ENCODE peak calls at places on chromosomes 13 and 19, in six cellular contexts. One of them, this sample, is unnamed.

GRCh38 chr19:55508120-55508519 is 19.9 kb downstream of the SSC5D start:
- DNase-seq in astrocyte of the spinal cord: no peak
- DNase-seq in ELR: no peak
- DNase-seq in NCI-H2029: no peak
- DNase-seq in AG09309: no peak
- DNase-seq in GM19239: no peak
- DNase-seq in this sample: no peak

GRCh38 chr13:40318366-40318765 is 348.1 kb downstream of the FOXO1 start:
- DNase-seq in ELR: no peak
- DNase-seq in AG09309: no peak
- DNase-seq in GM19239: no peak
- DNase-seq in NCI-H2029: peak
- DNase-seq in astrocyte of the spinal cord: no peak
- DNase-seq in this sample: no peak

GRCh38 chr13:91346848-91347211 is 657 bp upstream of the MIR17HG start:
- DNase-seq in ELR: peak
- DNase-seq in astrocyte of the spinal cord: peak
- DNase-seq in NCI-H2029: no peak
- DNase-seq in GM19239: peak
- DNase-seq in AG09309: no peak
- DNase-seq in this sample: peak

GRCh38 chr13:34156841-34157365 is 339.0 kb downstream of the RFC3 start:
- DNase-seq in AG09309: peak
- DNase-seq in NCI-H2029: peak
- DNase-seq in ELR: peak
- DNase-seq in astrocyte of the spinal cord: peak
- DNase-seq in GM19239: peak
- DNase-seq in this sample: peak

GRCh38 chr19:54137913-54138776 is 583 bp downstream of the CNOT3 start:
- DNase-seq in AG09309: no peak
- DNase-seq in GM19239: no peak
- DNase-seq in NCI-H2029: no peak
- DNase-seq in astrocyte of the spinal cord: no peak
- DNase-seq in ELR: peak
- DNase-seq in this sample: no peak

GRCh38 chr19:55241935-55242464 is 13.4 kb upstream of the TMEM86B start:
- DNase-seq in AG09309: no peak
- DNase-seq in astrocyte of the spinal cord: no peak
- DNase-seq in ELR: no peak
- DNase-seq in GM19239: no peak
- DNase-seq in NCI-H2029: no peak
- DNase-seq in this sample: no peak

GRCh38 chr13:99276706-99277105 is 18.5 kb upstream of the GPR18 start:
- DNase-seq in NCI-H2029: no peak
- DNase-seq in ELR: no peak
- DNase-seq in astrocyte of the spinal cord: no peak
- DNase-seq in AG09309: no peak
- DNase-seq in GM19239: no peak
- DNase-seq in this sample: no peak

GRCh38 chr13:45339867-45340266 is 1.1 kb downstream of the TPT1 start:
- DNase-seq in GM19239: no peak
- DNase-seq in NCI-H2029: no peak
- DNase-seq in AG09309: no peak
- DNase-seq in ELR: no peak
- DNase-seq in astrocyte of the spinal cord: no peak
- DNase-seq in this sample: no peak

GRCh38 chr13:50587122-50587521 is 256.4 kb downstream of the DLEU7 start:
- DNase-seq in ELR: no peak
- DNase-seq in GM19239: no peak
- DNase-seq in AG09309: no peak
- DNase-seq in NCI-H2029: no peak
- DNase-seq in astrocyte of the spinal cord: no peak
- DNase-seq in this sample: no peak

GRCh38 chr13:27257648-27258253 is 6.4 kb downstream of the RPL21 start:
- DNase-seq in astrocyte of the spinal cord: no peak
- DNase-seq in GM19239: no peak
- DNase-seq in NCI-H2029: no peak
- DNase-seq in ELR: peak
- DNase-seq in AG09309: no peak
- DNase-seq in this sample: no peak

This sample was measured in PC-3.